ENCODE peak calls at places on chromosomes 2 and 18, in nine cellular contexts. F is AG10803, C is transverse colon, W is cardiac muscle cell, K is bronchial epithelial cell, V is tibial artery, A is GM12865, S is ascending aorta, P is psoas muscle. J is an unnamed sample.

GRCh38 chr18:49658871-49659378 is 97.1 kb downstream of the LIPG start:
- DNase-seq in F (no peak), C (no peak), W (no peak), K (no peak), V (no peak), A (no peak), S (no peak), P (no peak), J (no peak)

GRCh38 chr2:174835797-174836255 is 71.6 kb upstream of the CHRNA1 start:
- DNase-seq in F (peak), C (no peak), W (no peak), K (peak), V (no peak), A (peak), S (no peak), P (no peak), J (peak)

GRCh38 chr18:45962461-45962860 is 4.7 kb downstream of the EPG5 start:
- DNase-seq in F (peak), C (no peak), W (peak), K (peak), V (no peak), A (peak), S (no peak), P (no peak), J (peak)

GRCh38 chr2:27771202-27771547 is 344 bp upstream of the MRPL33 start:
- DNase-seq in F (no peak), C (no peak), W (no peak), K (no peak), V (no peak), A (no peak), S (no peak), P (no peak), J (no peak)

GRCh38 chr18:814300-815084 is 2.5 kb upstream of the YES1 start:
- DNase-seq in F (no peak), C (no peak), W (no peak), K (no peak), V (no peak), A (no peak), S (no peak), P (no peak), J (no peak)

GRCh38 chr2:101007415-101008345 is 5.6 kb downstream of the RPL31 start:
- DNase-seq in F (no peak), C (no peak), W (no peak), K (no peak), V (no peak), A (peak), S (no peak), P (no peak), J (no peak)

GRCh38 chr2:141611143-141611571 is 519.7 kb downstream of the LRP1B start:
- DNase-seq in F (no peak), C (no peak), W (no peak), K (peak), V (no peak), A (no peak), S (no peak), P (no peak), J (no peak)

GRCh38 chr2:68279691-68280090 is 27.4 kb upstream of the PPP3R1 start:
- DNase-seq in F (no peak), C (no peak), W (no peak), K (no peak), V (no peak), A (no peak), S (no peak), P (no peak), J (no peak)

GRCh38 chr2:216554755-216555154 is 56.1 kb downstream of the RPL37A start:
- DNase-seq in F (no peak), C (no peak), W (no peak), K (no peak), V (no peak), A (no peak), S (no peak), P (no peak), J (no peak)

GRCh38 chr2:45627911-45628310 is 16.8 kb upstream of the SRBD1 start:
- DNase-seq in F (peak), C (no peak), W (no peak), K (no peak), V (no peak), A (no peak), S (no peak), P (no peak), J (no peak)

GRCh38 chr2:85662899-85663683 is 4.9 kb downstream of the SFTPB start:
- DNase-seq in F (peak), C (no peak), W (no peak), K (peak), V (peak), A (no peak), S (no peak), P (peak), J (peak)

GRCh38 chr2:22375094-22375493 is 1009.9 kb upstream of the KLHL29 start:
- DNase-seq in F (no peak), C (no peak), W (no peak), K (no peak), V (no peak), A (no peak), S (no peak), P (no peak), J (no peak)

GRCh38 chr2:100018794-100019193 is 123.6 kb downstream of the AFF3 start:
- DNase-seq in F (peak), C (no peak), W (peak), K (peak), V (no peak), A (no peak), S (no peak), P (no peak), J (no peak)

GRCh38 chr2:42748846-42749245 is 15.1 kb downstream of the OXER1 start:
- DNase-seq in F (no peak), C (no peak), W (no peak), K (no peak), V (no peak), A (no peak), S (no peak), P (no peak), J (no peak)

GRCh38 chr18:75643083-75643482 is 215.6 kb upstream of the SMIM21 start:
- DNase-seq in F (no peak), C (no peak), W (no peak), K (no peak), V (no peak), A (no peak), S (no peak), P (no peak), J (no peak)

GRCh38 chr18:76450912-76451421 is 44.1 kb downstream of the ZNF516 start:
- DNase-seq in F (peak), C (peak), W (peak), K (peak), V (no peak), A (peak), S (no peak), P (peak), J (no peak)

GRCh38 chr2:231795525-231796327 is 9.5 kb downstream of the COPS7B start:
- DNase-seq in F (peak), C (peak), W (peak), K (peak), V (no peak), A (no peak), S (no peak), P (no peak), J (peak)

GRCh38 chr2:198296665-198297308 is 492.4 kb downstream of the PLCL1 start:
- DNase-seq in F (peak), C (peak), W (peak), K (peak), V (no peak), A (peak), S (no peak), P (peak), J (no peak)

GRCh38 chr2:98768765-98769476 is 38.0 kb upstream of the MGAT4A start:
- DNase-seq in F (no peak), C (no peak), W (no peak), K (peak), V (no peak), A (no peak), S (no peak), P (no peak), J (no peak)

GRCh38 chr18:55833543-55833942 is 245.6 kb upstream of the TCF4 start:
- DNase-seq in F (peak), C (no peak), W (no peak), K (peak), V (no peak), A (no peak), S (no peak), P (no peak), J (peak)

GRCh38 chr2:64879745-64880144 is 109.5 kb upstream of the SLC1A4 start:
- DNase-seq in F (no peak), C (no peak), W (no peak), K (no peak), V (no peak), A (no peak), S (no peak), P (no peak), J (no peak)

GRCh38 chr2:41736105-41736567 is 311.7 kb upstream of the PKDCC start:
- DNase-seq in F (peak), C (no peak), W (no peak), K (peak), V (no peak), A (peak), S (no peak), P (no peak), J (no peak)

GRCh38 chr2:154375625-154376020 is 322.9 kb upstream of the KCNJ3 start:
- DNase-seq in F (peak), C (no peak), W (peak), K (peak), V (no peak), A (peak), S (no peak), P (no peak), J (peak)
- H3K4me3 ChIP-seq in F (no peak), C (no peak), W (no peak), K (no peak), V (no peak), A (no peak), S (no peak), P (no peak), J (no peak)

DNA sequence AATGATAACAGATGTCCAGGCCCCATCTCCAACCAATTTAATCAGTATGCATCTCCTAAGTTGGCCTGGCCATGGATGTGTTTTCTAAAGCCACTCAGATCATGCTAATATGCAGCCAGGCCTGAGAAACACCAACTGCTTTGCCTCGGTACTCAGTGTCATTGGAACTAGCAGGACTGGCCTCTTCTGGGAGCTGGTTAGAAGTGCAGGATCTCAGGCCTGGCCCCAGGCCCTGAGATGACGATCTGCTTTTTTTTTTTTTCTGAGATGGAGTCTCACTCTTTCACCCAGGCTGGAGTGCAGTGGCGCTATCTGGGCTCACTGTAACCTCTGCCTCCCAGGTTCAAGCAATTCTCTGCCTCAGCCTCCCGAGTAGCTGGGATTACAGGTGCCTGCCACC is 69.1 kb downstream of the IRS1 start:
- DNase-seq in F (peak), C (no peak), W (peak), K (no peak), V (no peak), A (no peak), S (no peak), P (peak), J (no peak)
- TF ChIP-seq CTCF in F (peak), C (no peak), W (no peak), K (no peak), V (no peak), A (no peak), S (no peak), P (peak), J (peak)

GRCh38 chr2:9174771-9175441 is 31.7 kb upstream of the ASAP2 start:
- DNase-seq in F (peak), C (no peak), W (peak), K (peak), V (peak), A (peak), S (no peak), P (no peak), J (peak)
- H3K4me3 ChIP-seq in F (no peak), C (no peak), W (no peak), K (no peak), V (no peak), A (no peak), S (no peak), P (no peak), J (no peak)

GRCh38 chr2:159558479-159558878 is 57.9 kb downstream of the BAZ2B start:
- DNase-seq in F (no peak), C (no peak), W (no peak), K (no peak), V (no peak), A (no peak), S (no peak), P (no peak), J (no peak)

GRCh38 chr2:159555651-159556392 is 60.5 kb downstream of the BAZ2B start:
- DNase-seq in F (no peak), C (no peak), W (no peak), K (no peak), V (no peak), A (no peak), S (no peak), P (no peak), J (no peak)

GRCh38 chr2:159561242-159561641 is 55.1 kb downstream of the BAZ2B start:
- DNase-seq in F (no peak), C (no peak), W (no peak), K (no peak), V (no peak), A (no peak), S (no peak), P (no peak), J (no peak)

GRCh38 chr2:159559034-159559433 is 57.3 kb downstream of the BAZ2B start:
- DNase-seq in F (no peak), C (no peak), W (no peak), K (no peak), V (no peak), A (no peak), S (no peak), P (no peak), J (no peak)

GRCh38 chr2:159557437-159558034 is 58.8 kb downstream of the BAZ2B start:
- DNase-seq in F (peak), C (no peak), W (peak), K (peak), V (no peak), A (peak), S (no peak), P (no peak), J (peak)
- TF ChIP-seq CTCF in F (peak), C (peak), W (peak), K (peak), V (no peak), A (peak), S (no peak), P (peak), J (peak)

DNA sequence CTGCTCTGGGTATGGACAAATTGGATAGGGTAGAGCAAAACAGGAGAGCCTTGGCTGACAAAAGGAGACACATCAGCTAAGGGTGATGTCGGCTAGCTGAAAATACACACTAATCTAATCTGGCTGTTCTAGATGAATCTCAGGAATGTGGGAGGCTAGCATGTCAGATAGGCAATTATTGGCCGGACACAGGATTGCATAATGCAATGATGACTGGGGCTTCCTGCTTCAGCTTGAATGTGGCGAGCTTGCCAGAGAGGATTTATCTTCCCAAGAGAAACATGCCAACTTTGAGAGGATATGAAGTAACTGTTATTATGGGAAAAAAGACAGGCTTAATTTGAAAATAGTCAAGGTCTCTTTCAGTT is 102.3 kb downstream of the TRIB2 start:
- DNase-seq in F (peak), C (peak), W (peak), K (peak), V (peak), A (no peak), S (peak), P (peak), J (peak)
- H3K4me3 ChIP-seq in F (no peak), C (no peak), W (no peak), K (no peak), V (no peak), A (no peak), S (no peak), P (no peak), J (no peak)

GRCh38 chr2:55351672-55352071 is 68.0 kb downstream of the CCDC88A start:
- DNase-seq in F (no peak), C (no peak), W (no peak), K (no peak), V (no peak), A (no peak), S (no peak), P (no peak), J (no peak)
- TF ChIP-seq CTCF in F (no peak), C (no peak), W (no peak), K (no peak), V (no peak), A (no peak), S (no peak), P (no peak), J (no peak)

J was measured in epithelial cell of proximal tubule.